ENCODE peak calls at places on chromosomes 2 and 18, in six cellular contexts. B, O, S, E, Q and U are unnamed samples.
A peak's percentile ranks its signal among the peaks of the same experiment; 100 is the strongest.

GRCh38 chr2:114661926-114662670 is 219.7 kb downstream of the DPP10 start:
- DNase-seq in B (no peak), O (peak; percentile 29), S (no peak), E (peak; percentile 59), Q (no peak), U (no peak)

GRCh38 chr18:48938827-48939367 is 11.9 kb downstream of the SMAD7 start:
- DNase-seq in B (no peak), O (no peak), S (no peak), E (no peak), Q (no peak), U (no peak)

GRCh38 chr2:17620841-17621240 is 80.3 kb downstream of the VSNL1 start:
- DNase-seq in B (no peak), O (no peak), S (no peak), E (no peak), Q (no peak), U (no peak)

GRCh38 chr2:173760553-173760952 is 204.6 kb downstream of the SP3 start:
- DNase-seq in B (no peak), O (no peak), S (no peak), E (no peak), Q (no peak), U (no peak)

GRCh38 chr2:221568299-221568698 is 3.8 kb downstream of the EPHA4 start:
- DNase-seq in B (no peak), O (peak; percentile 11), S (no peak), E (no peak), Q (no peak), U (no peak)

GRCh38 chr2:196939381-196939780 is 12.9 kb upstream of the PGAP1 start:
- DNase-seq in B (no peak), O (no peak), S (no peak), E (no peak), Q (no peak), U (no peak)

GRCh38 chr2:20781656-20782265 is 41.1 kb downstream of the LDAH start:
- DNase-seq in B (no peak), O (peak; percentile 13), S (no peak), E (no peak), Q (no peak), U (no peak)

GRCh38 chr2:120915670-120916069 is 180.0 kb downstream of the GLI2 start:
- DNase-seq in B (no peak), O (no peak), S (no peak), E (peak; percentile 32), Q (no peak), U (no peak)

GRCh38 chr2:43269706-43270105 is 43.3 kb upstream of the ZFP36L2 start:
- DNase-seq in B (peak; percentile 73), O (no peak), S (peak; percentile 73), E (no peak), Q (peak; percentile 31), U (peak; percentile 89)

GRCh38 chr18:45402485-45403056 is 212.7 kb upstream of the SLC14A2 start:
- DNase-seq in B (no peak), O (no peak), S (no peak), E (no peak), Q (no peak), U (no peak)

GRCh38 chr2:197307236-197307932 is 3.2 kb downstream of the ANKRD44 start:
- DNase-seq in B (no peak), O (no peak), S (no peak), E (no peak), Q (no peak), U (no peak)

GRCh38 chr2:219037783-219038549 is 3.4 kb downstream of the CFAP65 start:
- DNase-seq in B (no peak), O (no peak), S (no peak), E (no peak), Q (no peak), U (no peak)

GRCh38 chr18:50747849-50748242 is 72.0 kb downstream of the MRO start:
- DNase-seq in B (no peak), O (no peak), S (no peak), E (no peak), Q (no peak), U (no peak)

GRCh38 chr2:19736191-19736831 is 165.5 kb downstream of the TTC32 start:
- DNase-seq in B (no peak), O (peak; percentile 48), S (no peak), E (no peak), Q (no peak), U (peak; percentile 58)

GRCh38 chr2:108905176-108905575 is 83.8 kb downstream of the EDAR start:
- DNase-seq in B (no peak), O (no peak), S (no peak), E (no peak), Q (no peak), U (no peak)

GRCh38 chr2:27320958-27321543 is 1.8 kb downstream of the MPV17 start:
- DNase-seq in B (peak; percentile 78), O (no peak), S (peak; percentile 80), E (peak; percentile 61), Q (no peak), U (peak; percentile 99)

GRCh38 chr2:61196671-61197070 is 34.7 kb downstream of the C2orf74 start:
- DNase-seq in B (no peak), O (no peak), S (no peak), E (no peak), Q (no peak), U (no peak)

GRCh38 chr2:215612770-215613169 is 176.9 kb upstream of the FN1 start:
- DNase-seq in B (no peak), O (no peak), S (no peak), E (no peak), Q (peak; percentile 14), U (no peak)

GRCh38 chr2:209368406-209368805 is 55.4 kb upstream of the MAP2 start:
- DNase-seq in B (no peak), O (no peak), S (peak; percentile 27), E (no peak), Q (no peak), U (no peak)

GRCh38 chr2:217219141-217219505 is 359.3 kb upstream of the TNP1 start:
- DNase-seq in B (no peak), O (no peak), S (no peak), E (no peak), Q (no peak), U (no peak)

GRCh38 chr2:149473538-149473937 is 114.0 kb downstream of the MMADHC start:
- DNase-seq in B (no peak), O (no peak), S (no peak), E (no peak), Q (no peak), U (no peak)

GRCh38 chr18:23138470-23138869 is 3.2 kb downstream of the CABLES1 start:
- DNase-seq in B (no peak), O (no peak), S (no peak), E (peak; percentile 66), Q (no peak), U (no peak)

GRCh38 chr18:25921677-25922421 is 168.6 kb downstream of the SS18 start:
- DNase-seq in B (no peak), O (no peak), S (peak; percentile 8), E (no peak), Q (peak; percentile 65), U (no peak)

GRCh38 chr2:232367591-232368233 is 10.8 kb upstream of the ALPP start:
- DNase-seq in B (no peak), O (peak; percentile 41), S (no peak), E (no peak), Q (no peak), U (no peak)

DNA sequence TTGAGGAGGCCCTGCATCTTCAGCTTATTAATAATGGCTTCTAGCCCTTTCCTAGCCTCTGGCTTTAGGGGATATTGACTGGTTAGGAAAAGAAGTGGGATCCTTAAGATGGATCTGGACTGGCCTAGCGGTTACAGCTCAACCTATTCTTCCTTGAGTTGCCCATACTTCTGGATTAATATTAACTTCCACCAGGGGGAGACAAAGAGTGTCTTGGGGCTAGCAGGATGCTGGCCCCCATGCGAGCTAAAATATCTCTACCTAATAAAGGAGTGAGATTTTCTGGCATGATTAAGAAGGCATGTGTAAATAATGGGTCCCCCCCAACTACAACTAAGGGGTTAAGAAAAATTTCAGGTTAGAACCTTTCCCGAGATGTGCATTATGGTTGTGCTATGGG is 23.2 kb upstream of the PLA2R1 start:
- DNase-seq in B (no peak), O (no peak), S (no peak), E (no peak), Q (no peak), U (no peak)
- TF ChIP-seq CTCF in B (no peak), O (no peak), S (no peak), E (no peak), Q (peak; percentile 11), U (no peak)

GRCh38 chr2:118186858-118187254 is 98.6 kb downstream of the INSIG2 start:
- DNase-seq in B (no peak), O (no peak), S (no peak), E (no peak), Q (no peak), U (no peak)

GRCh38 chr2:118190365-118190916 is 102.2 kb downstream of the INSIG2 start:
- DNase-seq in B (no peak), O (no peak), S (no peak), E (no peak), Q (no peak), U (no peak)

GRCh38 chr2:118185210-118186109 is 97.2 kb downstream of the INSIG2 start:
- DNase-seq in B (peak; percentile 78), O (peak; percentile 63), S (peak; percentile 43), E (peak; percentile 80), Q (peak; percentile 74), U (peak; percentile 42)

DNA sequence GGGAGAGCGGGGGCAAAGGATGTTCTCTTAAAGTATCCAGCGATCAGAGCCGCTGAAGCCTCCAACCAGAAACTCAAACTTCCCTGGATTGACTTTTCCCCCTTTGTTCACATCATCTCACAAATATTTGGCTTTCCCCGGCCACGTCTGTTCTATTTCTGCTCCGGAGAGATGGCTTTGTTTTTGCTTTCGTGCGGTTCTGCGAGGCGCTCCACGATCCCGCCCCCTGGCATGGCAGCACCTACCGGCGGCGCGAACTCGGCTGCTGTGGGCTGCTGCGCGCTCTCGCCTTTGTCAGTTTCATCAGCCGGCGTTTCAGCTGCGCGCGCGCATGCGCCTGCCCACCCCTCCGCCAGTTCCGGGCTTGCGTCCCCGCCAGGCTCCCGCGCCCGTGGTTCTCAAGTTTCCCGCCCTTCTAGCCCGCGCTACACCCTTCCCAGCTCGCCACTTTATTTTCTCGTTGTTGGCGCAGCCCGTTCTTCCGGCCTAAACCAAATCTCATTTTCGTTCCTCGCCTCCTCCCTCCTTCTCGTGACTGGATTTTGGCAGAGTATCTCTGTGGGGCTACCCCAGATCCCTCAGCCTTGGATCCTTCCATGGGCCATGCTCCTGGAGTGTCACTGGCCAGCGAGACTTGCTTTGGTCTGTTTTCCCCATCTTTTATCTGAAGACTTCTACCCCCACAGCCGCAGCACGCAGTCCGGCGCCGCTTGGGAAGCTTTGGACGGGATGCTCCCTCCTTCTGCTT is 98.0 kb downstream of the INSIG2 start:
- DNase-seq in B (peak; percentile 93), O (peak; percentile 91), S (peak; percentile 81), E (peak; percentile 90), Q (peak; percentile 90), U (peak; percentile 82)
- TF ChIP-seq CTCF in B (no peak), O (no peak), S (peak; percentile 34), E (no peak), Q (no peak), U (no peak)

DNA sequence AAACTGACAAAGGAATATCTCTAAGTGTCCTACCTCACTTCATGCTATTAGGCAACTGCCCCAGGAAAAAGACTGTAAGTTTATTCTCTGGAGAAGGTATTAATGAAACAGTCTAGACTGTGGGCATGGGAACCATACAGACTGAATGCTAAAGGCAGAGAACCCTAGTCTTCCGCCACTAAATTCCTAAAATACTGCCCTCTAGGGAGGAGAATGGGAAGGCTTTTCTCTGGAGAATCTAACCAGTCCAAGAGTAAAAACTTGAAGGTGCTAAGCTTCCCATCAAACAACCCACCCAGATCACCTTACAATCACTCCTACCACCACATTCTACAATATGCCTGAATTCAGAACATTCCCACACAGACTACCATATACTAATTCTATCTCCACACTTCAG is 3.4 kb downstream of the SRBD1 start:
- DNase-seq in B (no peak), O (no peak), S (no peak), E (no peak), Q (no peak), U (no peak)
- TF ChIP-seq CTCF in B (no peak), O (peak; percentile 66), S (peak; percentile 5), E (peak; percentile 22), Q (peak; percentile 10), U (no peak)

GRCh38 chr2:212489719-212490346 is 48.8 kb downstream of the ERBB4 start:
- DNase-seq in B (no peak), O (no peak), S (no peak), E (no peak), Q (peak; percentile 3), U (no peak)
- TF ChIP-seq CTCF in B (no peak), O (no peak), S (no peak), E (no peak), Q (no peak), U (no peak)